ENCODE peak calls at places on chromosomes 6 and 20, in five cellular contexts. P is neuronal stem cell, H is H1, X is trophoblast cell, W is mesenchymal stem cell. L is an unnamed sample.

GRCh38 chr6:170503414-170503761 is 49.7 kb downstream of the PSMB1 start:
- DNase-seq in H (no peak), W (no peak), X (no peak), P (no peak), L (no peak)

GRCh38 chr6:163983601-163984445 is 569.3 kb downstream of the QKI start:
- DNase-seq in P (no peak), W (no peak), X (no peak), H (no peak), L (no peak)

GRCh38 chr20:56504373-56505005 is 20.1 kb upstream of the FAM209A start:
- DNase-seq in P (no peak), X (no peak), H (no peak), W (peak), L (peak)

GRCh38 chr6:52574709-52575489 is 2.0 kb downstream of the TRAM2 start:
- DNase-seq in P (no peak), H (no peak), X (peak), W (peak), L (no peak)

GRCh38 chr6:5466459-5466858 is 205.1 kb downstream of the FARS2 start:
- DNase-seq in H (no peak), P (no peak), W (peak), X (no peak), L (no peak)

GRCh38 chr6:106862858-106863257 is 111.7 kb downstream of the CD24 start:
- DNase-seq in X (no peak), P (no peak), H (no peak), W (no peak), L (no peak)

GRCh38 chr20:24843443-24843715 is 105.7 kb upstream of the CST7 start:
- DNase-seq in X (no peak), W (no peak), P (no peak), H (no peak), L (no peak)

GRCh38 chr20:46640536-46641311 is 10.5 kb downstream of the SLC13A3 start:
- DNase-seq in X (no peak), W (no peak), H (no peak), P (no peak), L (no peak)

GRCh38 chr20:561437-562231 is 18.0 kb upstream of the CSNK2A1 start:
- DNase-seq in W (peak), X (peak), P (peak), H (no peak), L (peak)

GRCh38 chr6:1131285-1132079 is 180.4 kb upstream of the FOXQ1 start:
- DNase-seq in P (no peak), W (peak), X (no peak), H (no peak), L (no peak)

GRCh38 chr6:153084393-153084792 is 46.7 kb downstream of the RGS17 start:
- DNase-seq in X (peak), H (no peak), W (peak), P (no peak), L (no peak)

GRCh38 chr20:35458388-35458787 is 3.0 kb downstream of the CEP250 start:
- DNase-seq in X (no peak), H (no peak), P (no peak), W (no peak), L (no peak)

GRCh38 chr6:6816716-6817115 is 228.2 kb downstream of the LY86 start:
- DNase-seq in X (no peak), W (no peak), P (no peak), H (no peak), L (no peak)

GRCh38 chr6:118683881-118684872 is 32.8 kb upstream of the CEP85L start:
- DNase-seq in P (no peak), H (no peak), W (no peak), X (peak), L (no peak)

GRCh38 chr20:17940447-17940971 is 28.1 kb downstream of the SNX5 start:
- DNase-seq in H (no peak), W (no peak), P (no peak), X (peak), L (peak)

GRCh38 chr20:18973499-18974173 is 160.1 kb downstream of the SCP2D1 start:
- DNase-seq in W (no peak), P (no peak), X (no peak), H (no peak), L (no peak)

GRCh38 chr6:159760602-159761057 is 1.2 kb upstream of the ACAT2 start:
- DNase-seq in H (peak), P (peak), W (peak), X (peak), L (peak)

GRCh38 chr6:158784505-158784904 is 34.7 kb downstream of the EZR start:
- DNase-seq in X (peak), P (no peak), W (no peak), H (no peak), L (no peak)

GRCh38 chr6:107272246-107272645 is 156.9 kb upstream of the BEND3 start:
- DNase-seq in P (no peak), X (peak), H (no peak), W (no peak), L (no peak)

GRCh38 chr20:44413575-44414345 is 58.3 kb downstream of the HNF4A start:
- DNase-seq in H (no peak), W (no peak), P (no peak), X (no peak), L (no peak)

GRCh38 chr6:170473226-170473789 is 79.8 kb downstream of the PSMB1 start:
- DNase-seq in P (no peak), X (no peak), H (no peak), W (no peak), L (no peak)

GRCh38 chr6:52016918-52017748 is 70.3 kb downstream of the PKHD1 start:
- DNase-seq in W (no peak), X (peak), P (no peak), H (no peak), L (peak)

GRCh38 chr20:5395932-5396727 is 79.4 kb upstream of the PROKR2 start:
- DNase-seq in X (no peak), W (no peak), H (no peak), P (no peak), L (no peak)

GRCh38 chr20:58310291-58310782 is 822 bp downstream of the RAB22A start:
- DNase-seq in W (peak), P (no peak), H (no peak), X (peak), L (no peak)

GRCh38 chr20:577167-577791 is 32.8 kb downstream of the TCF15 start:
- DNase-seq in X (peak), W (peak), P (no peak), H (no peak), L (peak)

GRCh38 chr6:157761331-157761921 is 61.6 kb upstream of the SNX9 start:
- DNase-seq in P (no peak), H (no peak), W (peak), X (peak), L (no peak)

GRCh38 chr6:51929934-51930574 is 157.4 kb downstream of the PKHD1 start:
- DNase-seq in H (no peak), X (no peak), P (no peak), W (no peak), L (no peak)

GRCh38 chr6:122400467-122401089 is 1.1 kb downstream of the HSF2 start:
- DNase-seq in X (no peak), W (peak), P (no peak), H (no peak), L (no peak)

GRCh38 chr6:392441-393390 is 1.2 kb downstream of the IRF4 start:
- DNase-seq in H (no peak), W (no peak), P (peak), X (no peak), L (no peak)

GRCh38 chr6:33271098-33271607 is 523 bp downstream of the VPS52 start:
- DNase-seq in X (no peak), W (no peak), H (no peak), P (no peak), L (no peak)

GRCh38 chr20:2399390-2399789 is 18.7 kb downstream of the TGM6 start:
- DNase-seq in W (no peak), X (no peak), H (no peak), P (no peak), L (no peak)

GRCh38 chr20:51481311-51481997 is 61.1 kb downstream of the NFATC2 start:
- DNase-seq in X (peak), P (no peak), W (no peak), H (no peak), L (no peak)

DNA sequence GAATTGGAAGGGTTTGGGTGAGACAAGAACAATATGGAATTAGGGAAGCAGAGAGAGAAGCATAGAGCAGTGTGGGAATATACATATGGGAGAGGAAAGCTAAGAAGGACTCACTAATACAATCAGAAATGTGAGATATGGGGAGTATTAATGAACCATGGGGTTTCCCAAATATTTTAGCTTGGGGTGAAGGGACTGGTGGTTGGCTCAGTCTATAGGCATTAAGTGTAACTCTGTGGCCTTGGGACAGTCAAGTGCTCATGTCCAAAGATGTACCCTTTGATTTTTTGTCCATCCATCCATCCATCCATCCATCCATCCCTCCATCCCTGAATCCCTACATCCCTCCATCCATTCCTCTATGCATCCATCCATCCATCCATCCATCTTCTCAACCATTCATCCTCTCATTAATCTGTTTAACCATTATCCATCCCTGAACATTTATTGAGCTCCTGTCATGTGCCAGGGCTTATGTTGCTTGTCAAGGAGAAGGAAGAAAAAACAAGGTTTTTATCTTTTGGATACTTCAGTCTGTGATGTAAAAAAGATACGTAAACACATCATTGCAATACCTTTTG is 263.4 kb upstream of the CHD6 start:
- DNase-seq in W (no peak), P (no peak), X (no peak), H (no peak), L (no peak)
- H2BK12ac ChIP-seq in W (no peak), P (no peak), X (no peak), H (no peak), L (no peak)

GRCh38 chr6:14383393-14384174 is 266.0 kb downstream of the CD83 start:
- DNase-seq in X (no peak), H (no peak), P (no peak), W (no peak), L (no peak)
- H2BK5ac ChIP-seq in X (no peak), H (peak), P (no peak), W (no peak), L (no peak)

DNA sequence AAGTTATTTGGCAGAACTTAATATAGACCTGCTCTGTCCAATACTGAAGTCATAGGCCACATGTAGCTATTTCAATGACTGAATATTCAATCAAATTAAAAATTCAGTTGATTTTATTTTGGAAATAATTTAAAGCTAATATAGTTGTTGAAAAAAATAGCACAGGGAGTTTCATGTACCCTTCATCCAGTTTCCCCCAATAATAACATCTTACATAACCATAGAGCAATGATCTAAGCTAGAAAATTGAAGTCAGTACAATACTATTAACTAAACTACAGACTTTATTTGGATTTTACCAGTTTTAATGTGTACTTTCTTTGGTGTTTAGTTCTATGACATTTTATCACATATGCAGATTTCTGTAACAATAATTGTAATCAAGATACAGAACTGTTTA is 212.2 kb upstream of the HDDC2 start:
- DNase-seq in X (no peak), H (no peak), P (no peak), W (no peak), L (no peak)
- H2BK12ac ChIP-seq in X (no peak), H (no peak), P (no peak), W (no peak), L (no peak)

GRCh38 chr6:168640738-168641137 is 199.8 kb downstream of the SMOC2 start:
- DNase-seq in W (peak), X (no peak), P (no peak), H (no peak), L (no peak)

GRCh38 chr6:168640181-168640580 is 199.2 kb downstream of the SMOC2 start:
- DNase-seq in H (no peak), P (no peak), X (no peak), W (no peak), L (no peak)

GRCh38 chr6:168638497-168639072 is 197.6 kb downstream of the SMOC2 start:
- DNase-seq in H (no peak), X (no peak), P (no peak), W (no peak), L (no peak)

GRCh38 chr6:168643401-168643800 is 202.4 kb downstream of the SMOC2 start:
- DNase-seq in H (no peak), X (no peak), P (no peak), W (no peak), L (no peak)

DNA sequence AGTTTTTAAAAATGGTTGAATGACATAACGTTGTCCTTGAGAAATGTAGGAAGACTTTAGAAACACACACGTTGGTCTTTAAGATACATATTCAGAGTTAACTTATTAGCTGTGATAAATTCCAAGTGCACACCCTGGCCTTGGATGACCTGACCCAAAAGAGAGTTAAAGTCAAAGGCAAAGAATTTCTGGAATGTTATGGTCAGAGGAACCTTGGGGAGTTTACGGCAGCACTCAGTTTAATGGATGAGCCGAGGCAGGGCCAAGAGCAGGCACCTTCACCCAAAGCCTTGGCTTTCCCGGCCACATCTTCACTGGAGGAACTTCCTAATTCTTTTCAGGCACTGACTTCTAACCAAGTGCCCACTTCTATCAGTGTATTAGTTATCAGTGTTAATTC is 200.5 kb downstream of the SMOC2 start:
- DNase-seq in P (no peak), W (no peak), X (peak), H (no peak), L (no peak)
- H2BK5ac ChIP-seq in P (no peak), W (no peak), X (no peak), H (no peak), L (no peak)

DNA sequence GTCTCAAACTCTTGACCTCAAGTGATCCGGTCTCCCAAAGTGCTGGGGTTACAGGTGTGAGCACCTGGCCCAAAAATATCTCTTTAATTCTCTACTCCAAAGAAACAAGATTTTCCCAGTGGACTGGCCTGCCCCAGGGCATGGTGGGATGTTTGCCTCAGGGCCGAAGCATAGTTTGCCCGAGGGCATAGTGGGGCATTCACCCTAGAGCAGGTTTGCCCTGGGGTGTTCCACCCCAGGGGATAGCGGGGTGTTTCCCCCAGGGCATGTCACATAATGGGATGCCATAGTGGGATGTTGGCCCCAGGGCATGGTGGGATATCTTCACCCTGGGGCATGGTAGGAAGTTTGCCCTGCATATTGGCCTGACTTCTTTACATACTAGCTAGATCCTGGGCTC is 97.2 kb downstream of the VEGFA start:
- DNase-seq in X (peak), P (no peak), W (no peak), H (no peak), L (no peak)
- H2BK12ac ChIP-seq in X (no peak), P (no peak), W (no peak), H (no peak), L (no peak)

DNA sequence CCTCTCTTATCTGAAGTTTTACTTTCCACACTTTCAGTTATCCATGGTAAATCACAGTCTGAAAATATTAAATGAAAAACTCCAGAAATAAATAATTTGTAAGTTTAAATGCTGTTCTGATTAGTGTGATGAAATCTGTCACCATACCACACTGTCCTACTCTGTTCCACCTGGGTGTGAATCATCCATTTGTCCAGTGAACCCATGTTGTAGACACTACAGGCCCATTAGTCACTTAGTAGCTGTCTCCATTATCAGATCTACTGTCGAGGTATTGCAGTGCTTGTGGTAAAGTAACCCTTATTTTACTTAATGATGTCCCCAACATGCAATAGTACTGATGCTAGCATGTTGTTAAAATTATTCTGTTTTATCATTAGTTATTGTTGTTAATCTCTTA is 29.2 kb upstream of the MMS22L start:
- DNase-seq in P (no peak), W (no peak), X (peak), H (no peak), L (no peak)
- H2BK5ac ChIP-seq in P (no peak), W (no peak), X (no peak), H (no peak), L (no peak)

GRCh38 chr6:67839818-67840217 is 795.3 kb upstream of the ADGRB3 start:
- DNase-seq in X (no peak), P (no peak), W (no peak), H (no peak), L (no peak)
- H2BK12ac ChIP-seq in X (no peak), P (no peak), W (no peak), H (no peak), L (no peak)